ENCODE peak calls at places on chromosomes 13 and 19, in five cellular contexts. Q is ascending aorta, D is Peyer's patch, B is thoracic aorta, S is right lobe of liver. R is an unnamed sample.

GRCh38 chr13:75993823-75994222 is 357.7 kb downstream of the LMO7 start:
- DNase-seq in Q (no peak), D (no peak), B (no peak), S (no peak), R (no peak)

GRCh38 chr13:38667526-38668094 is 19.3 kb upstream of the FREM2 start:
- DNase-seq in Q (no peak), D (no peak), B (no peak), S (no peak), R (no peak)

GRCh38 chr13:21511841-21512240 is 52.7 kb upstream of the ZDHHC20 start:
- DNase-seq in Q (no peak), D (no peak), B (no peak), S (no peak), R (peak)

GRCh38 chr13:42484396-42484795 is 89.6 kb upstream of the TNFSF11 start:
- DNase-seq in Q (no peak), D (no peak), B (no peak), S (no peak), R (no peak)

GRCh38 chr13:30991922-30992321 is 59.5 kb downstream of the TEX26 start:
- DNase-seq in Q (no peak), D (no peak), B (no peak), S (no peak), R (no peak)

GRCh38 chr19:3459322-3459881 is 20.9 kb downstream of the SMIM24 start:
- DNase-seq in Q (peak), D (no peak), B (peak), S (peak), R (no peak)

GRCh38 chr13:60351326-60351725 is 45.7 kb upstream of the TDRD3 start:
- DNase-seq in Q (no peak), D (no peak), B (no peak), S (no peak), R (no peak)

GRCh38 chr13:27868639-27869435 is 51.0 kb upstream of the PDX1 start:
- DNase-seq in Q (no peak), D (no peak), B (no peak), S (no peak), R (no peak)

GRCh38 chr19:55312621-55313117 is 12.5 kb downstream of the TMEM150B start:
- DNase-seq in Q (no peak), D (no peak), B (no peak), S (no peak), R (no peak)

GRCh38 chr19:1252818-1253513 is 4.6 kb downstream of the MIDN start:
- DNase-seq in Q (peak), D (peak), B (peak), S (peak), R (no peak)

GRCh38 chr13:58953638-58954037 is 1210.1 kb downstream of the DIAPH3 start:
- DNase-seq in Q (no peak), D (no peak), B (no peak), S (no peak), R (no peak)

GRCh38 chr19:35977446-35978222 is 17.4 kb upstream of the SDHAF1 start:
- DNase-seq in Q (no peak), D (no peak), B (no peak), S (no peak), R (no peak)

GRCh38 chr19:1266818-1267440 is 2.2 kb upstream of the CIRBP start:
- DNase-seq in Q (peak), D (peak), B (no peak), S (peak), R (no peak)

DNA sequence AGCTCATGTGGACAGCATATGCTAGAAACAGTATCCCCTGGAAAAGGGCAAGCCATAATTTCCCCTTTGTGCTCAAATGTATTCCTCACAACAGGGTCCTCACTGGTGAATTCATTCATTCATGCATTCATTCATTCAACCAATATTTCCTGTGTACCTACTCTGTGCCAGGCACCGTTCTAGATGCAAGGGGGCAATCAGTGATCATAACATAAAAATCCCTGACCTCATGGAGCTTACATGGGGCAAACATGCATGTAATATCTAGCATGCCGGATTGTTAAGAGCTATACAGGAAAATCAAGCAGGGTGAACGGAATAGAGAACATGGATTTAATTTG is 2.6 kb downstream of the RANBP3 start:
- DNase-seq in Q (no peak), D (no peak), B (no peak), S (no peak), R (no peak)
- H3K27ac ChIP-seq in Q (no peak), D (no peak), B (no peak), S (no peak), R (no peak)

GRCh38 chr13:99307247-99307646 is at the start of gene GPR183:
- DNase-seq in Q (no peak), D (no peak), B (no peak), S (no peak), R (no peak)
- H3K27ac ChIP-seq in Q (peak), D (peak), B (peak), S (peak), R (peak)

DNA sequence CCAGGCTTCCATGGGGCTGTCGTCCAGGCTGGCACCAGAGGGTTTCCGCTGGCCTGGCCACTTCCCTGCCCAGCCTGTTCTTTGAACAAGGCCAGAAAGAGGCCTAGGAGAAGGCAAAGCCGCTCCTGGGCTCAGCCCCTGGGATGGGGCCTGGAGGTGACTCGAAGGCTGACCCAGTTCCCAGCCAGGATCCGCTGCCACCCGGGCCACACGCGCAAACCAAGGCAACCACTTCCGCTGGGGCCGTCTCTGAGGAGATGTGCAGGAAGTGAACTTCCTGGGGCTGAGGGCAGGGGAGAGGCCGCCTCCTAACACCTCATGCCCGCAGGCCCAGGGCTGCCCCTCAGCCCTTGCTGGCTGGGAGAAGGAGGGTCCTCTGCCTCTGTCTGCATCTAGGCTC is 15.2 kb downstream of the PLEKHF1 start:
- DNase-seq in Q (peak), D (peak), B (no peak), S (no peak), R (no peak)
- H3K27ac ChIP-seq in Q (peak), D (peak), B (peak), S (peak), R (no peak)

GRCh38 chr19:46945668-46946067 is 74.0 kb upstream of the NPAS1 start:
- DNase-seq in Q (peak), D (no peak), B (no peak), S (no peak), R (no peak)

GRCh38 chr19:46944918-46945628 is 74.6 kb upstream of the NPAS1 start:
- DNase-seq in Q (peak), D (peak), B (peak), S (peak), R (no peak)

GRCh38 chr19:46944123-46944718 is 75.4 kb upstream of the NPAS1 start:
- DNase-seq in Q (no peak), D (no peak), B (no peak), S (no peak), R (no peak)

GRCh38 chr19:46946090-46946489 is 73.5 kb upstream of the NPAS1 start:
- DNase-seq in Q (no peak), D (no peak), B (no peak), S (no peak), R (no peak)

DNA sequence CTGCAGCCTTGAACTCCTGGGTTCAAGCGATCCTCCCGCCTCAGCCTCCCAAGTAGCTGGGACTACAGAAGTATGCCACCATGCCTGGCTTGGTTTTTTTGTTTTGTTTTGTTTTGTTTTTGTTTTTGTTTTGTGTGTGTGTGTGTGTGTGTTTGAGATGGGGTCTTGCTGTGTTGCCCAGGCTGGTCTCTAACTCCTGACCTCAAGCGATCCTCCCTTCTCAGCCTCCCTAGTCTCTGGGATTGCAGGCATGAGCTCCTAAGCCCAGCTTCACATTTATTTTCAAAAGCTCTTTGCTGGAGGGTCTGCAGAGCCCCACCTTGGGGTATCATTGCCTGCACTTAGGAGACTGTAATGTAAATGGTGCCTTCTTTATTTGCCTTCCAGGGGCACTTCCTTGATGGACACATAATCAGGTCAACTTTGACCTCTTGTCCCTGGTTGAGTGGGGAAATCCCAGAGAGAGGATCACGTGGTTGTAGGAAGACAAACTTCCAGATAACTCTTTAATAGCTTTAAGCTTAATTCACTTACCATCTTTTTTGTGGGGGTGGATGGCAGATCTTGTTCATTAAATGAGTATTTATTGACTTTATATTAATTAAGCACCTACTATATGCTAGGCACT is 72.9 kb upstream of the NPAS1 start:
- DNase-seq in Q (no peak), D (no peak), B (no peak), S (no peak), R (no peak)
- H3K27ac ChIP-seq in Q (peak), D (peak), B (peak), S (peak), R (no peak)

DNA sequence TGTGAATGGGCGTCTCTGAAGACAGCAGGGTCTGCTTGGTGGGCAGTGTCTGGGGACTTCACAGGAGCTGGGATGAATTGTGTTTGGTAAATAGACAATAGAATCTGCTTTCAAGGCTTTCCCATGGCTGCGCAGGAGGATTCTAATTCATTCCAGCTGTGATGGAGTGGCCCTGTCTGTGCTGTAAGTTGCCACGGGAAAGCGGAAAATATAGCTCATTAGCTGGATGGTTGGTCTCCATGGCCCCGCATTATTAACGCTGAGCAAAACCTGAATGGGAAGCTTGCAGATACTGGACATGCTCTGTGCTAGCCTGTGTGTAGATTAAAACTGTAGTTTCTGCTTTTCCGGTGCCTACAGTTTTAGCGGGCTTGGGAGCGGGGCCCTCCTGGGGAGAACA is 15.6 kb upstream of the C1QTNF9 start:
- DNase-seq in Q (no peak), D (no peak), B (no peak), S (no peak), R (no peak)
- H3K27ac ChIP-seq in Q (no peak), D (no peak), B (no peak), S (no peak), R (no peak)

GRCh38 chr13:23674795-23675640 is 104.8 kb downstream of the TNFRSF19 start:
- DNase-seq in Q (no peak), D (no peak), B (no peak), S (no peak), R (peak)

GRCh38 chr13:23673354-23673753 is 103.1 kb downstream of the TNFRSF19 start:
- DNase-seq in Q (no peak), D (no peak), B (no peak), S (no peak), R (peak)

GRCh38 chr13:23672616-23673015 is 102.4 kb downstream of the TNFRSF19 start:
- DNase-seq in Q (no peak), D (no peak), B (no peak), S (no peak), R (no peak)

GRCh38 chr13:23671902-23672301 is 101.7 kb downstream of the TNFRSF19 start:
- DNase-seq in Q (no peak), D (no peak), B (no peak), S (no peak), R (peak)

DNA sequence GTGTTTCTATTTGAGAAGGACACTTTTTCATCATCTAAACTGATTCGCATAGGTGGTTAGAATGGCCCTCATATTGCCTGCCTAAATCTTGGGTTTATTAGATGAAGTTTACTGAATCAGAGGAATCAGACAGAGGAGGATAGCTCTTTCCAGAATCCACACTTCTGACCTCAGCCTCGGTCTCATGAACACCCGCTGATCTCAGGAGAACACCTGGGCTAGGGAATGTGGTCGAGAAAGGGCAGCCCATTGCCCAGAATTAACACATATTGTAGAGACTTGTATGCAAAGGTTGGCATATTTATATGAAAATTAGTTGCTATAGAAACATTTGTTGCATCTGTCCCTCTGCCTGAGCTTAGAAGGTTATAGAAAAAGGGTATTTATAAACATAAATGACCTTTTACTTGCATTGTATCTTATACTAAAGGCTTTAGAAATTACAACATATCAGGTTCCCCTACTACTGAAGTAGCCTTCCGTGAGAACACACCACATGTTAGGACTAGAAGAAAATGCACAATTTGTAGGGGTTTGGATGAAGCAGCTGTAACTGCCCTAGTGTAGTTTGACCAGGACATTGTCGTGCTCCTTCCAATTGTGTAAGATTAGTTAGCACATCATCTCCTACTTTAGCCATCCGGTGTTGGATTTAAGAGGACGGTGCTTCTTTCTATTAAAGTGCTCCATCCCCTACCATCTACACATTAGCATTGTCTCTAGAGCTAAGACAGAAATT is 103.8 kb downstream of the TNFRSF19 start:
- DNase-seq in Q (no peak), D (no peak), B (no peak), S (no peak), R (no peak)
- H3K27ac ChIP-seq in Q (no peak), D (no peak), B (no peak), S (no peak), R (peak)

DNA sequence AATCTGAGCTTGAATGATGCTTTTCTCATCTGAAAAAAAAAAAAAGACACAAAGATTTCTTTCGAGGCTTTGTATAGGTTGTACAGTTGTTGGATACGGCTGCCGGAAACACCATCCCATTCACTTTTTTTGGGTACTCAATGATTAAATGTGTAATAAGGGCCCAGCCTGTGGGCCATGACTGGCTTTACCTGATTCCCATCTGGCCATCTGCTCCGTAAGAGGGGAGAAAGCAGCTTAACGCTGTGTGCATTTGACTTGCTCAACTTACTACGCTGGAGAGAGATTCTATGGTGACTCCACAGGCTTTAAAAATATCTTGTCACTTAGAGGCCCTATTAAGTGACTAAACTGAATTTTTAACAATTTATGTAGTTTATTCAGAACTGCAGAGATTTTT is 731 bp downstream of the ZNF558 start:
- DNase-seq in Q (no peak), D (no peak), B (no peak), S (no peak), R (no peak)
- H3K27ac ChIP-seq in Q (peak), D (peak), B (no peak), S (peak), R (peak)

GRCh38 chr13:48096670-48097069 is 1.8 kb upstream of the MED4 start:
- DNase-seq in Q (no peak), D (no peak), B (no peak), S (no peak), R (no peak)

GRCh38 chr13:48097793-48098192 is 2.9 kb upstream of the MED4 start:
- DNase-seq in Q (no peak), D (no peak), B (no peak), S (no peak), R (no peak)

GRCh38 chr13:48094781-48095502 is at the start of gene MED4:
- DNase-seq in Q (peak), D (peak), B (peak), S (peak), R (peak)

GRCh38 chr13:48094404-48094780 is 512 bp downstream of the MED4 start:
- DNase-seq in Q (no peak), D (no peak), B (no peak), S (no peak), R (no peak)

GRCh38 chr13:48093588-48093987 is 1.3 kb downstream of the MED4 start:
- DNase-seq in Q (no peak), D (no peak), B (no peak), S (no peak), R (no peak)
- H3K27ac ChIP-seq in Q (no peak), D (no peak), B (no peak), S (no peak), R (no peak)

GRCh38 chr19:5292453-5292842 is 48.2 kb downstream of the PTPRS start:
- DNase-seq in Q (no peak), D (no peak), B (no peak), S (no peak), R (no peak)
- H3K27ac ChIP-seq in Q (peak), D (peak), B (no peak), S (no peak), R (no peak)

R was measured in epithelial cell of prostate.